ENCODE peak calls at places on chromosomes 5 and 9, in eight cellular contexts. E, G, L, N, T, I, D and V are unnamed samples.

GRCh38 chr9:20838218-20838617 is 154.2 kb downstream of the FOCAD start:
- DNase-seq in E (no peak), G (no peak), L (no peak), N (no peak), T (no peak), I (no peak), D (no peak), V (no peak)

GRCh38 chr5:126398791-126399190 is 24.4 kb upstream of the GRAMD2B start:
- DNase-seq in E (no peak), G (no peak), L (no peak), N (no peak), T (no peak), I (no peak), D (no peak), V (no peak)

GRCh38 chr5:168903082-168903481 is 323.9 kb upstream of the PANK3 start:
- DNase-seq in E (no peak), G (no peak), L (no peak), N (no peak), T (no peak), I (no peak), D (no peak), V (no peak)

GRCh38 chr5:157994906-157995519 is 136.1 kb upstream of the CLINT1 start:
- DNase-seq in E (peak; percentile 25), G (no peak), L (peak; percentile 4), N (peak; percentile 56), T (peak; percentile 18), I (peak; percentile 59), D (peak; percentile 52), V (no peak)

GRCh38 chr5:10912435-10912834 is 151.4 kb upstream of the DAP start:
- DNase-seq in E (no peak), G (no peak), L (no peak), N (no peak), T (no peak), I (no peak), D (no peak), V (no peak)

GRCh38 chr5:143065185-143065584 is 295.0 kb downstream of the ARHGAP26 start:
- DNase-seq in E (no peak), G (no peak), L (no peak), N (peak; percentile 22), T (peak; percentile 59), I (no peak), D (no peak), V (no peak)

GRCh38 chr9:36151306-36152210 is 15.0 kb downstream of the GLIPR2 start:
- DNase-seq in E (no peak), G (no peak), L (peak; percentile 82), N (peak; percentile 93), T (no peak), I (no peak), D (peak; percentile 90), V (no peak)

GRCh38 chr5:39943811-39944210 is 519.0 kb upstream of the DAB2 start:
- DNase-seq in E (no peak), G (no peak), L (no peak), N (no peak), T (no peak), I (no peak), D (no peak), V (no peak)

GRCh38 chr9:105281272-105281671 is 36.8 kb downstream of the SLC44A1 start:
- DNase-seq in E (no peak), G (no peak), L (no peak), N (no peak), T (no peak), I (no peak), D (no peak), V (no peak)

GRCh38 chr5:66356011-66356565 is 212.0 kb downstream of the SREK1 start:
- DNase-seq in E (no peak), G (no peak), L (no peak), N (no peak), T (no peak), I (no peak), D (no peak), V (no peak)

GRCh38 chr5:53357439-53357838 is 123.0 kb upstream of the FST start:
- DNase-seq in E (no peak), G (no peak), L (no peak), N (no peak), T (no peak), I (no peak), D (no peak), V (no peak)

GRCh38 chr9:91725651-91726050 is 224.4 kb downstream of the ROR2 start:
- DNase-seq in E (no peak), G (no peak), L (no peak), N (no peak), T (no peak), I (no peak), D (no peak), V (no peak)

GRCh38 chr9:91720746-91721705 is 229.0 kb downstream of the ROR2 start:
- DNase-seq in E (no peak), G (no peak), L (peak; percentile 57), N (peak; percentile 70), T (no peak), I (no peak), D (peak; percentile 52), V (no peak)

GRCh38 chr9:91724068-91724440 is 226.0 kb downstream of the ROR2 start:
- DNase-seq in E (no peak), G (no peak), L (no peak), N (no peak), T (no peak), I (no peak), D (no peak), V (peak; percentile 93)

GRCh38 chr9:91724609-91725505 is 225.2 kb downstream of the ROR2 start:
- DNase-seq in E (no peak), G (no peak), L (no peak), N (no peak), T (no peak), I (no peak), D (no peak), V (no peak)

DNA sequence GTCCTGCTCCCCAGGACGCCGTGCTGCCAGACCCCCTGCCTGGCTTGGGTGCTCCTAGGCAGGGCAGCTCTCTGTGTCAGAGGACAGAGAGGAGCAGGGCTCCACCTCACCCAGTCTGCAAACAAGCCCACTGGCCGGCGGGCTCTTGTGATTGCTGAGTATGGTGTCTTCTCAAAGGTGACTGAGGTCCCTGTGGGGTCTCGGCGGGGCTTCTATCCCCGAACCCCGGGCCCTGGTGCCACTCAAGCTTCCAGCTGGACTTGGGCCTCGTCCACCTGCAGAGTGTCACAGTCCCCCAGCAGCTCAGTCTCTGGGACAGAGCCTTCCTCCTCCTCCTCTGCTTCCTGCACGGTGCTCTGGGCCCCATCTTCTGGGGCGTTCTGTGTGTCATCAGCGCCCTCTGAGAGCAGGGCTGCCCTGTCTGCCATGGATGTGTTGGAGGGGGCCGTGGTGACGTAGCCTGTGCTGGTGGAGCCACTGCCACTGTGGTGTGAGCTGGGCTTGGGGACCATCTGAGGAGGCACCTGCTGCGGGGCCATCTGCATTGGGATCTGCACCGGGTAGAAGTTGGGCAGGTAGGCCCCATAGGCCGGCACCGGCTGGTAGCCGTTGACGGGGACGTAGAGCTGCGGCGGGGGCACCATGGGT is 226.5 kb downstream of the ROR2 start:
- DNase-seq in E (no peak), G (no peak), L (no peak), N (no peak), T (no peak), I (no peak), D (no peak), V (no peak)
- TF ChIP-seq CTCF in E (no peak), G (no peak), L (no peak), N (no peak), T (no peak), I (no peak), D (no peak), V (no peak)

GRCh38 chr9:71814226-71814625 is 45.9 kb upstream of the CEMIP2 start:
- DNase-seq in E (no peak), G (no peak), L (no peak), N (no peak), T (no peak), I (peak; percentile 21), D (no peak), V (no peak)

GRCh38 chr9:71816782-71817549 is 48.7 kb upstream of the CEMIP2 start:
- DNase-seq in E (no peak), G (no peak), L (no peak), N (no peak), T (no peak), I (no peak), D (no peak), V (no peak)

GRCh38 chr9:71814805-71815204 is 46.5 kb upstream of the CEMIP2 start:
- DNase-seq in E (no peak), G (no peak), L (no peak), N (no peak), T (no peak), I (no peak), D (no peak), V (no peak)

GRCh38 chr9:71806916-71807315 is 38.6 kb upstream of the CEMIP2 start:
- DNase-seq in E (peak; percentile 21), G (peak; percentile 32), L (peak; percentile 22), N (peak; percentile 67), T (peak; percentile 23), I (peak; percentile 38), D (peak; percentile 76), V (no peak)

DNA sequence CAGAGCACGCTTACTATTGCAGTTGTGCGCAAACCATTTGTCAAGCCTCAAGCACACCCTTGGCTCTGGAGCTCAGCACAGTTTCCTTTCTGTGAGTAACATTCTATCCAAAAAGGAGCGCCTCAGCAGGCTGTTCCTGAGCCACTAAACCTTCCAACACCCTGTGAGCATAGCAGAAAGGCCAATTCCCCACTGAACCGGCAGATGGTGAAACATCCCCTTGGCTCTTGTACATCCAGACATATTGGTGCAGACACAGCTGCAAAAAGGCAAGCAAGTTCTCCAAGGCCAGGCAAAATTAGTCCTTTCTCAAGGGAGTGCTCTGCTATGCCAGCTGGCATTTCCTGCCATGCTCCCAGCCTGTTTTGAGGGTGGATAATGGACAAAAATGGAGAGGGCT is 44.1 kb upstream of the CEMIP2 start:
- DNase-seq in E (no peak), G (no peak), L (no peak), N (no peak), T (no peak), I (no peak), D (no peak), V (no peak)
- TF ChIP-seq CTCF in E (no peak), G (no peak), L (no peak), N (no peak), T (peak; percentile 31), I (no peak), D (no peak), V (peak; percentile 51)

GRCh38 chr9:109192732-109193361 is 25.8 kb upstream of the FRRS1L start:
- DNase-seq in E (peak; percentile 57), G (no peak), L (no peak), N (peak; percentile 52), T (no peak), I (no peak), D (no peak), V (no peak)
- TF ChIP-seq CTCF in E (peak; percentile 34), G (peak; percentile 36), L (peak; percentile 49), N (peak; percentile 63), T (peak; percentile 57), I (no peak), D (no peak), V (peak; percentile 71)

GRCh38 chr9:6123402-6123801 is 92.2 kb upstream of the IL33 start:
- DNase-seq in E (no peak), G (no peak), L (no peak), N (no peak), T (no peak), I (no peak), D (no peak), V (no peak)

GRCh38 chr9:6128030-6128429 is 87.6 kb upstream of the IL33 start:
- DNase-seq in E (no peak), G (no peak), L (no peak), N (no peak), T (no peak), I (no peak), D (no peak), V (no peak)

GRCh38 chr9:6121707-6122106 is 93.9 kb upstream of the IL33 start:
- DNase-seq in E (no peak), G (no peak), L (no peak), N (no peak), T (no peak), I (no peak), D (no peak), V (no peak)

GRCh38 chr9:6126377-6126776 is 89.2 kb upstream of the IL33 start:
- DNase-seq in E (no peak), G (no peak), L (no peak), N (peak; percentile 19), T (no peak), I (no peak), D (no peak), V (no peak)
- TF ChIP-seq CTCF in E (no peak), G (no peak), L (no peak), N (peak; percentile 28), T (no peak), I (no peak), D (no peak), V (no peak)